ENCODE peak calls at places on chromosomes 11 and 22, in six cellular contexts. J is neural progenitor cell, W is SK-N-SH, K is GM23338, X is GM23248, O is MM.1S. P is an unnamed sample.

GRCh38 chr11:109033627-109034340 is 368.9 kb downstream of the DDX10 start:
- DNase-seq in J (no peak), W (no peak), K (no peak), X (peak), O (no peak), P (no peak)

GRCh38 chr22:37905534-37906363 is at the start of gene MICALL1:
- DNase-seq in J (peak), W (peak), K (peak), X (peak), O (peak), P (peak)

GRCh38 chr11:65553301-65554001 is 4.7 kb downstream of the LTBP3 start:
- DNase-seq in J (peak), W (no peak), K (peak), X (no peak), O (peak), P (no peak)

GRCh38 chr11:69486056-69486772 is 4.8 kb downstream of the LINC01488 start:
- DNase-seq in J (no peak), W (no peak), K (no peak), X (no peak), O (no peak), P (no peak)

GRCh38 chr22:23685205-23685784 is 5.5 kb upstream of the RGL4 start:
- DNase-seq in J (no peak), W (no peak), K (no peak), X (peak), O (no peak), P (no peak)

GRCh38 chr11:47143322-47143721 is 33.4 kb downstream of the ARFGAP2 start:
- DNase-seq in J (no peak), W (peak), K (no peak), X (peak), O (no peak), P (peak)

GRCh38 chr22:24170189-24170588 is 11.1 kb upstream of the SUSD2 start:
- DNase-seq in J (peak), W (peak), K (no peak), X (no peak), O (no peak), P (no peak)

GRCh38 chr11:66432597-66432996 is 6.1 kb downstream of the MRPL11 start:
- DNase-seq in J (no peak), W (no peak), K (no peak), X (no peak), O (no peak), P (no peak)

GRCh38 chr11:88480217-88480616 is 142.7 kb upstream of the CTSC start:
- DNase-seq in J (no peak), W (no peak), K (no peak), X (peak), O (no peak), P (no peak)

GRCh38 chr11:69909561-69910518 is 90.6 kb upstream of the FGF3 start:
- DNase-seq in J (peak), W (peak), K (peak), X (peak), O (no peak), P (no peak)

GRCh38 chr11:75277211-75277805 is 36.7 kb downstream of the TPBGL start:
- DNase-seq in J (no peak), W (no peak), K (no peak), X (no peak), O (no peak), P (no peak)

GRCh38 chr22:39428597-39429071 is 28.2 kb upstream of the MGAT3 start:
- DNase-seq in J (peak), W (no peak), K (peak), X (no peak), O (no peak), P (peak)

GRCh38 chr22:44913198-44913983 is 96.4 kb downstream of the PHF21B start:
- DNase-seq in J (no peak), W (no peak), K (no peak), X (no peak), O (no peak), P (no peak)

GRCh38 chr22:43733138-43733537 is 79.0 kb downstream of the EFCAB6 start:
- DNase-seq in J (no peak), W (no peak), K (no peak), X (no peak), O (no peak), P (no peak)

GRCh38 chr22:41508770-41509170 is 35.5 kb downstream of the POLR3H start:
- DNase-seq in J (no peak), W (no peak), K (no peak), X (no peak), O (no peak), P (no peak)

GRCh38 chr22:19037282-19038163 is 84.7 kb downstream of the DGCR2 start:
- DNase-seq in J (no peak), W (no peak), K (no peak), X (no peak), O (no peak), P (no peak)

GRCh38 chr11:116145187-116145865 is 627.5 kb downstream of the BUD13 start:
- DNase-seq in J (no peak), W (no peak), K (peak), X (no peak), O (no peak), P (no peak)

GRCh38 chr22:49768961-49769690 is 58.5 kb downstream of the BRD1 start:
- DNase-seq in J (no peak), W (peak), K (no peak), X (no peak), O (no peak), P (no peak)

GRCh38 chr22:27761652-27762051 is 39.9 kb downstream of the MN1 start:
- DNase-seq in J (no peak), W (peak), K (no peak), X (no peak), O (no peak), P (no peak)

GRCh38 chr11:6413791-6414231 is 5.1 kb downstream of the APBB1 start:
- DNase-seq in J (no peak), W (no peak), K (no peak), X (peak), O (no peak), P (no peak)

GRCh38 chr22:22099833-22100812 is 117.5 kb upstream of the TOP3B start:
- DNase-seq in J (peak), W (no peak), K (peak), X (peak), O (peak), P (peak)

GRCh38 chr11:114970908-114971645 is 292.8 kb downstream of the NXPE2 start:
- DNase-seq in J (no peak), W (no peak), K (no peak), X (no peak), O (no peak), P (no peak)

GRCh38 chr11:61120865-61121831 is 18.9 kb downstream of the CD5 start:
- DNase-seq in J (no peak), W (peak), K (no peak), X (peak), O (no peak), P (peak)

GRCh38 chr11:122108192-122108799 is 7.7 kb downstream of the BLID start:
- DNase-seq in J (peak), W (no peak), K (peak), X (no peak), O (peak), P (peak)

GRCh38 chr11:24859801-24860300 is 363.0 kb downstream of the LUZP2 start:
- DNase-seq in J (no peak), W (no peak), K (no peak), X (no peak), O (no peak), P (no peak)

GRCh38 chr11:74330065-74330858 is 18.8 kb upstream of the P4HA3 start:
- DNase-seq in J (no peak), W (no peak), K (no peak), X (peak), O (no peak), P (no peak)

GRCh38 chr11:111539426-111540113 is 950 bp upstream of the LAYN start:
- DNase-seq in J (no peak), W (no peak), K (no peak), X (no peak), O (no peak), P (no peak)

GRCh38 chr11:96161271-96162089 is 181.5 kb downstream of the MAML2 start:
- DNase-seq in J (no peak), W (no peak), K (peak), X (peak), O (no peak), P (peak)

GRCh38 chr11:20363500-20364411 is at the start of gene HTATIP2:
- DNase-seq in J (peak), W (no peak), K (peak), X (peak), O (peak), P (peak)

GRCh38 chr11:20364412-20364792 is 888 bp downstream of the HTATIP2 start:
- DNase-seq in J (no peak), W (no peak), K (no peak), X (no peak), O (no peak), P (no peak)

GRCh38 chr11:20362481-20362880 is 1.0 kb upstream of the HTATIP2 start:
- DNase-seq in J (no peak), W (no peak), K (no peak), X (no peak), O (no peak), P (no peak)

GRCh38 chr11:20360650-20361049 is 2.9 kb upstream of the HTATIP2 start:
- DNase-seq in J (no peak), W (no peak), K (no peak), X (peak), O (peak), P (no peak)

GRCh38 chr11:20363149-20363499 is 390 bp upstream of the HTATIP2 start:
- DNase-seq in J (no peak), W (no peak), K (no peak), X (no peak), O (no peak), P (no peak)
- H3K27ac ChIP-seq in J (no peak), W (no peak), K (no peak), X (no peak), O (no peak), P (no peak)

GRCh38 chr11:9565822-9566560 is 7.5 kb upstream of the WEE1 start:
- DNase-seq in J (peak), W (peak), K (peak), X (peak), O (peak), P (peak)
- TF ChIP-seq EZH2phosphoT487 in J (no peak), W (no peak), K (no peak), X (no peak), O (no peak), P (no peak)

GRCh38 chr11:36089920-36090319 is 146.1 kb downstream of the LDLRAD3 start:
- DNase-seq in J (no peak), W (no peak), K (no peak), X (no peak), O (no peak), P (no peak)

GRCh38 chr11:36088234-36088975 is 144.5 kb downstream of the LDLRAD3 start:
- DNase-seq in J (no peak), W (no peak), K (no peak), X (peak), O (no peak), P (no peak)

GRCh38 chr11:36090351-36091245 is 146.7 kb downstream of the LDLRAD3 start:
- DNase-seq in J (no peak), W (no peak), K (no peak), X (no peak), O (no peak), P (no peak)

GRCh38 chr11:36081274-36081945 is 137.5 kb downstream of the LDLRAD3 start:
- DNase-seq in J (no peak), W (no peak), K (no peak), X (no peak), O (no peak), P (no peak)

GRCh38 chr11:36086366-36086765 is 142.5 kb downstream of the LDLRAD3 start:
- DNase-seq in J (no peak), W (no peak), K (peak), X (no peak), O (no peak), P (no peak)
- H3K27ac ChIP-seq in J (no peak), W (no peak), K (peak), X (no peak), O (no peak), P (no peak)

DNA sequence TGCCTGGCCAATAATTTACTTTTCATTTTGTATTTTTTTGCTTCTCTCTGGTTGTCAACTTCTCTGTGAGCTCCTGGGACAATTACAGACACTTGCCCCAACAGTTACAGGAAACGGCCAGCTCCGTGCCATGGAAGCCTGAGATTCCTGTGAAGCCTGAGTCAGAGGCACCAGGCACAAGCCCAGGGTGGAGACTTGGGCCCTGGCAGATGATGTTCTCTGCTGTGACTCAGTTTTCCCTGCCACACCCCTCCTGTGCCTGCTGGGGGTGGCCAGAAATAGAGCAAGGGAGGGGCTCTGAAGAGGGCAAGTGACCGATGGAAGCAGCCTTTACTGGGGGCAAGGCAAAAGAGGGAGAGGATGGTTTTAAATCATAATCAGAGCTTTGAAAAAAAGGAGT is 4.9 kb downstream of the ATP5MGL start:
- DNase-seq in J (no peak), W (no peak), K (no peak), X (peak), O (no peak), P (no peak)
- TF ChIP-seq EZH2phosphoT487 in J (no peak), W (no peak), K (no peak), X (no peak), O (no peak), P (no peak)

GRCh38 chr11:62885137-62885536 is 4.4 kb downstream of the SLC3A2 start:
- DNase-seq in J (no peak), W (no peak), K (no peak), X (no peak), O (no peak), P (no peak)

GRCh38 chr11:62889126-62889483 is 8.4 kb downstream of the SLC3A2 start:
- DNase-seq in J (no peak), W (no peak), K (no peak), X (no peak), O (no peak), P (no peak)

GRCh38 chr11:62892077-62892922 is 11.6 kb downstream of the SLC3A2 start:
- DNase-seq in J (no peak), W (no peak), K (no peak), X (no peak), O (no peak), P (no peak)

GRCh38 chr11:62888406-62888805 is 7.7 kb downstream of the SLC3A2 start:
- DNase-seq in J (no peak), W (no peak), K (no peak), X (no peak), O (no peak), P (no peak)

DNA sequence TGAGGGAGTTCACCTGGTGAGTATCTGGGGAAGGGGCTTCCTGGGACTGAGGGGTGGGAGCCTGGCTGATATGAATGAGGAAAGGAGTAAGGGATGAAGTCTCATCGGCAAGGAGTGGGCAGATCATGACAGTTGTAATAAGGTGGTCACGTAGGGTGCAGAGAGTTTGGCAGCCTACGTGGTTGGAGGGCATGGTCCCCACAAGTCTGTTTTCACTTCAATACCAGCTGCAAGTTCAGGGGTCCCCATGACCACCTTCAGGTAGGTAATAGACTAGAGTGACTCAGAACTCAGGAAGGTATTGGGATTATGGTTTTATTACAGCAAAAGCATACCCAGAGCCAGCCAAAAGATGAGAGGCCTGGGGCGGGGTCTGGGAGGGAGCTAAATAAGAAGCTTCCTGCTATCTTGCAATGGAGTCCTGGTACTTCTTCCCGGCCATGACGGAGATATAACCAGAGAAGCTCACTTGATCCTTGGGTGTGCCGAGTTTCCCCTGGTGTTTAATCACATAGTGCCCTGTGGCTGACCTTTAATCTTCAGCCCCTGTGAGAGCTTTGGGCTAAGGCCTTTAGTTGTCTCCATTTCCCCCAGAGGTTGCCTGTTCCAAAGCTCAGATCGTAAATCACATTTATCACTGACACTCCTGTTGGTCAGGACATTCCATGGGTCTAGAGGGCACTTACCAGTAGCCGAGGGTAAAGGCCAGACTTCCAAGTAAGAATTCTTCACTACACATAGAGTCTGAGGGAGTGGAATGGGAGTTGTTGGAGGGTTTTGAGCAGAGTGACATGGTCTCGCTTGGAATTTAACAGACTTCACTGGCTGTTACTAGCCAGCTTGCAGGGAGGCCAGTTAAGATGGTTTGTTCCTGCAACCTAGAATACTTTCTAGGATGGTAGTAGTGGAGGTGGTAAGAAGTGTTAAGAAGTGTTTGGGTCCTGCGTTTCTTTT is 9.1 kb downstream of the SLC3A2 start:
- DNase-seq in J (no peak), W (no peak), K (no peak), X (peak), O (no peak), P (peak)
- H3K27ac ChIP-seq in J (peak), W (peak), K (peak), X (peak), O (no peak), P (peak)

DNA sequence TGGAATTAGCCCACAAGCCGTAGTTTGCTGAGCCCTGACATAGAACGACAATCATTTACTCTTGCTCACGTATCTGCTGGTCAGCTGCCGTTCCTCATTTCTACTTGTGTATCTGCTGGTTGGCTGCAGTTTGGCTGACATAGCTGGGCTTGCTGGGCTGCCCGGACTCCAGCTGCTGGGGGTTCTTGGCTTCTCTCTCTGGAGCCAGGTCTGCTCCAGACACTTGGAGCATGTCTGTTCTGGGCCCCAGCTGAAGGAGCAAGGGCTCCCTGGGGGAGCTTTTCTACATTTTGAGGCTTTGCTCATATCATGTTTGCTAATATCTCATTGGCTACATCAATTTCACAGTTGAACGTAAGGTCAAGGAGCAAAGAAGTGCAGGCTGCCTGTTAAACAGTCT is 47.3 kb downstream of the PRDM11 start:
- DNase-seq in J (no peak), W (no peak), K (no peak), X (no peak), O (no peak), P (no peak)
- TF ChIP-seq EZH2phosphoT487 in J (no peak), W (no peak), K (no peak), X (no peak), O (no peak), P (no peak)

GRCh38 chr11:14386895-14387480 is 28.0 kb upstream of the RRAS2 start:
- DNase-seq in J (peak), W (peak), K (peak), X (peak), O (no peak), P (peak)
- H3K27ac ChIP-seq in J (no peak), W (peak), K (no peak), X (peak), O (no peak), P (no peak)

GRCh38 chr22:48664586-48664985 is 1163.1 kb downstream of the BRD1 start:
- DNase-seq in J (no peak), W (no peak), K (no peak), X (no peak), O (no peak), P (no peak)
- TF ChIP-seq EZH2phosphoT487 in J (no peak), W (no peak), K (no peak), X (no peak), O (no peak), P (no peak)